ENCODE peak calls at places on chromosomes 2 and 18, in four cellular contexts. G, J, R and O are unnamed samples.

GRCh38 chr18:77059294-77059916 is 73.2 kb downstream of the MBP start:
- DNase-seq in J (peak), G (peak), R (peak), O (peak)

GRCh38 chr2:236309669-236310029 is 45.4 kb upstream of the ASB18 start:
- DNase-seq in J (peak), R (no peak), G (peak), O (peak)

GRCh38 chr2:112836695-112837117 is at the start of gene IL1B:
- DNase-seq in G (no peak), J (peak), R (peak), O (no peak)

GRCh38 chr2:234429265-234429664 is 67.6 kb downstream of the ARL4C start:
- DNase-seq in R (no peak), G (no peak), J (no peak), O (no peak)

GRCh38 chr2:124607679-124608078 is 582.6 kb downstream of the CNTNAP5 start:
- DNase-seq in G (no peak), J (no peak), R (no peak), O (peak)

GRCh38 chr2:2940702-2941655 is 436.6 kb downstream of the EIPR1 start:
- DNase-seq in J (no peak), R (no peak), G (no peak), O (no peak)

GRCh38 chr18:57505231-57505630 is 70.1 kb downstream of the ONECUT2 start:
- DNase-seq in J (no peak), R (peak), G (no peak), O (no peak)

GRCh38 chr2:3745901-3746300 is 42.5 kb downstream of the DCDC2C start:
- DNase-seq in J (no peak), G (no peak), R (no peak), O (no peak)

GRCh38 chr18:477565-477964 is 22.9 kb downstream of the COLEC12 start:
- DNase-seq in G (peak), J (peak), R (no peak), O (peak)

GRCh38 chr2:238272156-238272555 is 16.3 kb downstream of the PER2 start:
- DNase-seq in J (no peak), R (no peak), G (no peak), O (no peak)

GRCh38 chr18:10139783-10140410 is 226.1 kb downstream of the VAPA start:
- DNase-seq in G (no peak), J (peak), R (peak), O (peak)

GRCh38 chr2:224357098-224357901 is 44.6 kb downstream of the FAM124B start:
- DNase-seq in J (peak), G (peak), R (peak), O (peak)

GRCh38 chr18:29418136-29418535 is 1241.2 kb upstream of the CDH2 start:
- DNase-seq in R (peak), J (no peak), G (no peak), O (no peak)

GRCh38 chr18:24103622-24104021 is 35.2 kb upstream of the CABYR start:
- DNase-seq in J (no peak), R (no peak), G (no peak), O (no peak)

GRCh38 chr18:26271917-26272549 is 45.8 kb downstream of the TAF4B start:
- DNase-seq in J (no peak), G (no peak), R (no peak), O (no peak)

GRCh38 chr2:121567957-121568409 is 37.3 kb downstream of the RNU4ATAC start:
- DNase-seq in J (no peak), G (no peak), R (peak), O (no peak)

GRCh38 chr18:61582205-61582710 is 249.0 kb downstream of the CDH20 start:
- DNase-seq in J (no peak), R (no peak), G (no peak), O (no peak)

GRCh38 chr2:45607701-45608100 is 3.4 kb downstream of the SRBD1 start:
- DNase-seq in J (peak), R (peak), G (no peak), O (peak)

GRCh38 chr18:3799515-3799914 is 349.5 kb downstream of the TGIF1 start:
- DNase-seq in R (no peak), G (no peak), J (no peak), O (no peak)

GRCh38 chr2:128439231-128440086 is 120.8 kb upstream of the HS6ST1 start:
- DNase-seq in R (no peak), J (no peak), G (no peak), O (no peak)

GRCh38 chr2:120858764-120859525 is 123.3 kb downstream of the GLI2 start:
- DNase-seq in R (no peak), G (no peak), J (no peak), O (no peak)

GRCh38 chr2:112712465-112712864 is 8.4 kb upstream of the NT5DC4 start:
- DNase-seq in R (no peak), J (no peak), G (no peak), O (no peak)